ENCODE peak calls at places on chromosomes 1 and 21, in nine cellular contexts. T is Kasumi-1; G is left kidney; F is Right ventricle myocardium superior; C is activated T-cell treated with anti-CD3 and anti-CD28 coated beads for 48 hours; Q is NCI-H460; Z is effector memory CD4-positive, alpha-beta T cell; H is NCI-H345; U is activated naive CD4-positive, alpha-beta T cell. X is an unnamed sample.

GRCh38 chr1:25523512-25523911 is 19.9 kb upstream of the LDLRAP1 start:
- DNase-seq in F (no peak), G (peak), Z (no peak), T (peak), H (no peak), Q (no peak), C (no peak), U (no peak), X (no peak)

GRCh38 chr1:234882898-234883297 is 245.7 kb downstream of the TOMM20 start:
- DNase-seq in Z (no peak), U (no peak), T (no peak), C (no peak), F (no peak), G (no peak), Q (no peak), H (no peak), X (no peak)

GRCh38 chr1:51728611-51729155 is 111.8 kb downstream of the OSBPL9 start:
- DNase-seq in Z (no peak), C (no peak), T (peak), H (peak), G (peak), U (no peak), Q (no peak), F (no peak), X (no peak)

GRCh38 chr1:228236744-228237143 is 28.9 kb downstream of the OBSCN start:
- DNase-seq in H (no peak), Q (no peak), F (no peak), U (no peak), T (peak), G (peak), Z (no peak), C (no peak), X (peak)

GRCh38 chr1:226095286-226095685 is 32.8 kb downstream of the H3-3A start:
- DNase-seq in Q (no peak), F (no peak), U (no peak), H (no peak), G (no peak), C (no peak), Z (no peak), T (no peak), X (no peak)

GRCh38 chr1:156475568-156476500 is 24.7 kb downstream of the MEF2D start:
- DNase-seq in C (no peak), F (peak), T (no peak), Q (no peak), Z (no peak), G (no peak), U (no peak), H (no peak), X (peak)

GRCh38 chr1:211503542-211503941 is 11.6 kb upstream of the RD3 start:
- DNase-seq in C (no peak), G (no peak), Z (no peak), H (no peak), F (no peak), Q (no peak), T (no peak), U (no peak), X (no peak)

GRCh38 chr21:14956826-14957225 is 108.0 kb downstream of the NRIP1 start:
- DNase-seq in F (no peak), H (no peak), G (no peak), Q (no peak), Z (no peak), U (no peak), T (no peak), C (no peak), X (peak)

GRCh38 chr1:224851210-224851849 is 78.1 kb upstream of the DNAH14 start:
- DNase-seq in T (peak), U (peak), C (peak), H (peak), Z (peak), Q (peak), F (peak), G (peak), X (no peak)

GRCh38 chr1:198174297-198174696 is 17.5 kb downstream of the NEK7 start:
- DNase-seq in Z (no peak), U (no peak), H (no peak), Q (no peak), F (no peak), T (no peak), G (no peak), C (no peak), X (no peak)

GRCh38 chr1:180854001-180854400 is 58.7 kb upstream of the KIAA1614 start:
- DNase-seq in C (no peak), U (no peak), Q (no peak), Z (no peak), F (no peak), H (no peak), G (peak), T (no peak), X (no peak)

GRCh38 chr1:167467126-167467725 is 51.1 kb downstream of the CD247 start:
- DNase-seq in G (no peak), Z (no peak), Q (no peak), U (peak), F (no peak), H (no peak), T (no peak), C (no peak), X (no peak)